ENCODE peak calls at places on chromosome 13, in four cellular contexts. E, W, M and P are unnamed samples.

GRCh38 chr13:46170687-46171086 is 11.3 kb downstream of the LCP1 start:
- DNase-seq in E (no peak), W (no peak), M (no peak), P (no peak)

GRCh38 chr13:43425234-43425633 is 361.5 kb downstream of the ENOX1 start:
- DNase-seq in M (no peak), E (no peak), W (no peak), P (no peak)

GRCh38 chr13:111907341-111907880 is 159.5 kb upstream of the SOX1 start:
- DNase-seq in W (no peak), E (no peak), M (no peak), P (peak)

GRCh38 chr13:112452380-112453206 is 76.4 kb downstream of the SPACA7 start:
- DNase-seq in E (no peak), W (no peak), M (no peak), P (peak)

GRCh38 chr13:53254495-53254894 is 225.9 kb downstream of the OLFM4 start:
- DNase-seq in M (no peak), W (no peak), E (no peak), P (no peak)

GRCh38 chr13:102968572-102969228 is 97.5 kb downstream of the SLC10A2 start:
- DNase-seq in E (no peak), M (no peak), W (no peak), P (no peak)

GRCh38 chr13:40094056-40094455 is 438.6 kb downstream of the COG6 start:
- DNase-seq in E (no peak), W (no peak), M (no peak), P (peak)

GRCh38 chr13:94858856-94859811 is 146.8 kb upstream of the SOX21 start:
- DNase-seq in M (peak), W (peak), E (no peak), P (peak)

GRCh38 chr13:73351730-73352129 is 292.9 kb downstream of the KLF5 start:
- DNase-seq in W (no peak), E (no peak), M (no peak), P (no peak)

GRCh38 chr13:41995946-41996345 is 35.0 kb upstream of the VWA8 start:
- DNase-seq in E (no peak), W (peak), M (peak), P (no peak)

GRCh38 chr13:110644892-110645521 is 29.7 kb downstream of the NAXD start:
- DNase-seq in M (peak), W (peak), E (no peak), P (peak)
- TF ChIP-seq CTCF in M (peak), W (peak), E (peak), P (peak)

GRCh38 chr13:49454388-49455015 is 10.4 kb downstream of the SETDB2 start:
- DNase-seq in W (peak), E (no peak), M (peak), P (no peak)
- H3K4me3 ChIP-seq in W (peak), E (no peak), M (peak), P (no peak)

GRCh38 chr13:80274643-80275042 is 66.3 kb downstream of the SPRY2 start:
- DNase-seq in E (no peak), M (peak), W (no peak), P (no peak)

GRCh38 chr13:80278706-80279105 is 62.2 kb downstream of the SPRY2 start:
- DNase-seq in W (no peak), M (no peak), E (no peak), P (no peak)

GRCh38 chr13:80273717-80274116 is 67.2 kb downstream of the SPRY2 start:
- DNase-seq in W (no peak), E (no peak), M (no peak), P (no peak)

DNA sequence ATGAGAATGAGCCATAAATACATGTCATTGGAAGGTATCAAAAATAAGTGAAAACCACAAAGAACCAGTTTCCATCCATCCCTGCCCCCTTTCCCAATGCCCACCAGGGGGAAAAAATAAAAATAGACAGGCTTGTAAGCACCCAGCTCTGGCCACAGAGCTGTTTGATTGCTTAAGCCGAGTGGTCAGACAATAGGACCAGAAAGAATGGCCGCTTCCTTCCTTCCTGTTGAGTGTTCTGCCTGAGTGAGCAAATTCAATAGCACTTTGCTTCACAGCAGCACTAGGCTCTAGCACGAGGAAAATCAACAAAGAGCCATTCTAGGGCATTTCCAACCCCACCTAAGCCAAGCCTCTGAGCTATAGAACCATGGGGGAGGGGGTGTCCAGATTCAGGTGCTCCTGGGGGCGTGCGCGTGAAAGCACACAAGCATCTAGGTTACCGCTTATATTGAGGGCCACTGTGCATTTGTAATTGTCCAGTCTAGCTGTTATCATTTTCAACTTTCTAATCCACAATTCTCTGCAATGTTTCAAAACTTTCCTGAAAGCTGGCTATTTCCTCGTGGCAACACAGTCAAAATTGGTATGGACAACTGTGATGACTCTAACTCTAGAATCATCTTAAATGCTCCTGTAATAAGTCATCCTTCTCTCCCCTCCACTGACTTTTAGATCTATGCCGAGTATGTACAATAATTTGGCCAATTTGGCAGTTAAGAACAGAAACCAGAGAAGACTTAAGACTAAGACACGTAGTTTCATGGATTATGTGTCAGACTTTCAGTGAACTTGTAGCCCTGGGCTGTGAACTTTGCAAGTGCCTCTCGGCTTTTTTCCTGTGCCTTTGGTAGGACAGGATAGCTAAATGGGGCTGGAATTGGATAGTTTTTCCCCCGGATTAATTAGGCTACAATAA is 64.3 kb downstream of the SPRY2 start:
- DNase-seq in W (peak), M (peak), E (no peak), P (no peak)
- H3K9ac ChIP-seq in W (no peak), M (no peak), E (no peak), P (no peak)

GRCh38 chr13:50713849-50714248 is 129.6 kb downstream of the DLEU7 start:
- DNase-seq in M (peak), E (peak), W (peak), P (peak)
- TF ChIP-seq CTCF in M (no peak), E (no peak), W (no peak), P (no peak)

GRCh38 chr13:108218044-108218974 is at the start of gene ABHD13:
- DNase-seq in W (peak), E (peak), M (peak), P (peak)

GRCh38 chr13:108223850-108224503 is 5.8 kb downstream of the ABHD13 start:
- DNase-seq in M (no peak), W (no peak), E (no peak), P (no peak)

GRCh38 chr13:108214511-108215383 is 589 bp downstream of the LIG4 start:
- DNase-seq in E (no peak), W (no peak), M (no peak), P (peak)

GRCh38 chr13:108215428-108215827 is at the start of gene LIG4:
- DNase-seq in E (peak), W (peak), M (peak), P (peak)

DNA sequence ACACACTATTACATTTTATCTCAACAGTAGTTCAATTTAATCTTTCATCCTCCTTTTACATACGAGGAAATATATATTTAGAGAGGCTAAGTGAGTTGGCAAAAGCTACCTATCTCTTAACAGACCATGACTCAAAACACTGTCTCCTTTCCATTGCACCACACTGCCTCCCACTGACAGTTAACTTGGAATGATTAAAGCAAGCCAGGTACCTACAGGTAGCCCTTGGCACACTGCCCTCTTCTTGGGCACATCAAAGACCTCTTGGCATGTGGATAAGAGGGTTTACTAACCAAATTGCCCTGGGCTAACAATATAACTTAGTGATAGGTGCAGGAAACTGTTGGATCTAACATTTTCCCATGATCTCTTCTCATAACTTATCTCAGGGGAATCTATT is 1.9 kb downstream of the ABHD13 start:
- DNase-seq in W (no peak), M (no peak), E (no peak), P (peak)
- H3K4me3 ChIP-seq in W (no peak), M (no peak), E (peak), P (peak)